ENCODE peak calls at places on chromosomes 5 and 9, in four cellular contexts. B is fibroblast of the aortic adventitia, E is mammary epithelial cell, O is RPMI8226. Z is an unnamed sample.

GRCh38 chr9:135039916-135040645 is 47.4 kb upstream of the OLFM1 start:
- DNase-seq in B (no peak), E (no peak), O (peak; percentile 70), Z (no peak)

GRCh38 chr5:98301567-98301966 is 471.9 kb upstream of the RGMB start:
- DNase-seq in B (no peak), E (no peak), O (no peak), Z (no peak)

GRCh38 chr5:35899805-35900204 is 38.6 kb downstream of the CAPSL start:
- DNase-seq in B (no peak), E (no peak), O (no peak), Z (peak; percentile 35)

GRCh38 chr5:10018670-10019069 is 231.0 kb downstream of the ATPSCKMT start:
- DNase-seq in B (peak; percentile 95), E (peak; percentile 70), O (no peak), Z (no peak)

GRCh38 chr9:74458832-74459231 is 38.3 kb upstream of the RORB start:
- DNase-seq in B (no peak), E (no peak), O (no peak), Z (peak; percentile 18)

GRCh38 chr5:172052454-172053236 is 46.2 kb upstream of the FBXW11 start:
- DNase-seq in B (peak; percentile 94), E (no peak), O (no peak), Z (no peak)

GRCh38 chr5:141001854-141002666 is 35.8 kb downstream of the PCDHAC2 start:
- DNase-seq in B (no peak), E (peak; percentile 52), O (no peak), Z (no peak)

GRCh38 chr9:79719989-79720388 is 148.2 kb downstream of the TLE4 start:
- DNase-seq in B (no peak), E (no peak), O (no peak), Z (no peak)